ENCODE peak calls at places on chromosomes 11 and 22, in four cellular contexts. N, T, G and A are unnamed samples.
A peak's percentile ranks its signal among the peaks of the same experiment; 100 is the strongest.

GRCh38 chr11:31160504-31161422 is 208.8 kb downstream of the DCDC1 start:
- DNase-seq in N (no peak), T (peak; percentile 7), G (peak; percentile 16), A (peak; percentile 20)

GRCh38 chr11:134760307-134760706 is 348.3 kb upstream of the B3GAT1 start:
- DNase-seq in N (no peak), T (no peak), G (no peak), A (no peak)

GRCh38 chr11:64407630-64408029 is 48.7 kb downstream of the RPS6KA4 start:
- DNase-seq in N (no peak), T (no peak), G (no peak), A (no peak)

GRCh38 chr22:25114369-25115362 is 85.0 kb upstream of the CRYBB3 start:
- DNase-seq in N (no peak), T (peak; percentile 83), G (no peak), A (no peak)

GRCh38 chr11:72741849-72742521 is 10.2 kb downstream of the ARAP1 start:
- DNase-seq in N (no peak), T (no peak), G (peak; percentile 48), A (no peak)

GRCh38 chr11:133821776-133822175 is 23.5 kb downstream of the SPATA19 start:
- DNase-seq in N (peak; percentile 83), T (peak; percentile 48), G (peak; percentile 57), A (peak; percentile 79)

GRCh38 chr22:44446483-44446882 is 51.5 kb downstream of the RTL6 start:
- DNase-seq in N (no peak), T (no peak), G (no peak), A (no peak)

GRCh38 chr11:133342453-133342852 is 189.8 kb downstream of the OPCML start:
- DNase-seq in N (no peak), T (no peak), G (no peak), A (no peak)

GRCh38 chr11:56307836-56308235 is 7.1 kb upstream of the OR8K3 start:
- DNase-seq in N (no peak), T (no peak), G (no peak), A (no peak)

GRCh38 chr22:27668828-27669797 is 132.4 kb downstream of the MN1 start:
- DNase-seq in N (no peak), T (peak; percentile 91), G (peak; percentile 78), A (no peak)

GRCh38 chr11:64675417-64676252 is 47.4 kb downstream of the NRXN2 start:
- DNase-seq in N (no peak), T (no peak), G (no peak), A (peak; percentile 55)

GRCh38 chr11:32152821-32153220 is 61.9 kb downstream of the RCN1 start:
- DNase-seq in N (no peak), T (no peak), G (no peak), A (no peak)

GRCh38 chr11:119116235-119116594 is 5.2 kb upstream of the HINFP start:
- DNase-seq in N (no peak), T (no peak), G (no peak), A (no peak)

GRCh38 chr22:29030016-29030617 is 31.5 kb downstream of the C22orf31 start:
- DNase-seq in N (no peak), T (peak; percentile 72), G (no peak), A (no peak)

GRCh38 chr11:72700026-72700610 is 25.9 kb upstream of the PDE2A start:
- DNase-seq in N (no peak), T (no peak), G (no peak), A (no peak)

GRCh38 chr11:72595292-72595684 is 78.9 kb downstream of the PDE2A start:
- DNase-seq in N (no peak), T (no peak), G (no peak), A (no peak)

GRCh38 chr11:12606597-12606996 is 67.6 kb upstream of the TEAD1 start:
- DNase-seq in N (no peak), T (no peak), G (no peak), A (no peak)
- TF ChIP-seq ELF4 in N (no peak), T (no peak), G (no peak), A (no peak)

GRCh38 chr11:848380-848931 is 5.8 kb downstream of the TSPAN4 start:
- DNase-seq in N (peak; percentile 75), T (no peak), G (peak; percentile 59), A (peak; percentile 67)
- TF ChIP-seq ELF4 in N (no peak), T (no peak), G (no peak), A (no peak)

GRCh38 chr22:31833930-31834329 is 80.1 kb downstream of the DEPDC5 start:
- DNase-seq in N (no peak), T (no peak), G (no peak), A (no peak)

GRCh38 chr22:31838917-31839316 is 85.1 kb downstream of the DEPDC5 start:
- DNase-seq in N (no peak), T (no peak), G (no peak), A (no peak)

GRCh38 chr22:31839986-31840385 is 86.2 kb downstream of the DEPDC5 start:
- DNase-seq in N (no peak), T (no peak), G (no peak), A (no peak)

GRCh38 chr22:31840581-31840980 is 86.8 kb downstream of the DEPDC5 start:
- DNase-seq in N (no peak), T (no peak), G (no peak), A (no peak)

GRCh38 chr22:31836010-31836409 is 82.2 kb downstream of the DEPDC5 start:
- DNase-seq in N (no peak), T (no peak), G (no peak), A (no peak)
- TF ChIP-seq ELF4 in N (no peak), T (no peak), G (no peak), A (no peak)

GRCh38 chr11:26572770-26573402 is 823 bp upstream of the MUC15 start:
- DNase-seq in N (no peak), T (no peak), G (no peak), A (no peak)
- TF ChIP-seq ELF4 in N (no peak), T (no peak), G (no peak), A (no peak)

GRCh38 chr22:45878901-45879551 is 97.9 kb downstream of the WNT7B start:
- DNase-seq in N (no peak), T (no peak), G (no peak), A (no peak)

GRCh38 chr22:45876136-45877035 is 100.6 kb downstream of the WNT7B start:
- DNase-seq in N (no peak), T (no peak), G (no peak), A (no peak)

GRCh38 chr22:45878051-45878764 is 98.8 kb downstream of the WNT7B start:
- DNase-seq in N (no peak), T (no peak), G (no peak), A (no peak)

GRCh38 chr22:45877651-45878050 is 99.3 kb downstream of the WNT7B start:
- DNase-seq in N (no peak), T (no peak), G (no peak), A (no peak)

DNA sequence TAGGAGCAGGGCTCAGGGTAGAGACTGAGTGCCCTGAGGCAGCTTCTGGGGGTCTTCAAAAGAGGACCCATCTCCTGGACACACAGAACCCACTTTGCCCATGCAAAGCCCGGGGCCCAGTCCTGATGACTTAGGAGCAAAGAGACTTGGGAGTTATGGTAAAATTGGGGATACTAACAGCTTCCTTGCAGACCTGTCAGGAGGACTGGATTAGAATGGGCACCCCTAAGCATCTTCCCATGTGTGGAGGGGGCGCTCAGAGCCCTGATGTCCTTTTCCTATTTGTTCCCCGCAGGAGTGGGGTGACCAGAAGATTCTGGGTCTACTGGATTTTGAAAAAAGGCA is 100.0 kb downstream of the WNT7B start:
- DNase-seq in N (no peak), T (no peak), G (no peak), A (no peak)
- TF ChIP-seq ELF4 in N (no peak), T (no peak), G (no peak), A (no peak)

GRCh38 chr22:45512363-45512762 is 9.7 kb downstream of the FBLN1 start:
- DNase-seq in N (no peak), T (no peak), G (no peak), A (no peak)

GRCh38 chr22:45515678-45516077 is 13.0 kb downstream of the FBLN1 start:
- DNase-seq in N (no peak), T (no peak), G (no peak), A (no peak)

GRCh38 chr22:45508814-45509213 is 6.1 kb downstream of the FBLN1 start:
- DNase-seq in N (no peak), T (no peak), G (no peak), A (no peak)

GRCh38 chr22:45510376-45511232 is 7.9 kb downstream of the FBLN1 start:
- DNase-seq in N (no peak), T (no peak), G (no peak), A (no peak)

DNA sequence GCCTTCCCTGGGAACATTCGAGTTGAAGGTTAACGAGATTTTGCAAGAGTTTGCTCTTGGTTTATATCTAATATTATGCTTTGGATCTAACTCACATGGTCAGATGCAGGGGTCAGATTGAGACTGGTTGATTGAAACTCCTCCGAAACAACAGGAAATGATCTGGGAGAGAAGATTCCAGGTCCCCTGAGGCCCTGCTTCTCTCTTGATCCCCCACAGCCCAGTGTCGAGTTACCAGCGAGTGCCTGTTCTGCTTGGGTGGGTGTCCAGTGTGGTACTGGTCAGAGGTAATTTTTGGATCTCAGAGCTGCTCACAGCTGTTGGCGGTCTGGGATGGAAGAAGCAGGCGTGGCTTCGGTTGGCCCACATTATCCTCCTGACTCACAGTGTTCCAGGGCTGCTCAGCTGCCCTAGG is 9.2 kb downstream of the FBLN1 start:
- DNase-seq in N (no peak), T (no peak), G (no peak), A (no peak)
- TF ChIP-seq ELF4 in N (no peak), T (no peak), G (no peak), A (no peak)

GRCh38 chr11:2460540-2461252 is 15.9 kb downstream of the KCNQ1 start:
- DNase-seq in N (no peak), T (no peak), G (no peak), A (no peak)
- TF ChIP-seq ELF4 in N (no peak), T (no peak), G (no peak), A (no peak)

DNA sequence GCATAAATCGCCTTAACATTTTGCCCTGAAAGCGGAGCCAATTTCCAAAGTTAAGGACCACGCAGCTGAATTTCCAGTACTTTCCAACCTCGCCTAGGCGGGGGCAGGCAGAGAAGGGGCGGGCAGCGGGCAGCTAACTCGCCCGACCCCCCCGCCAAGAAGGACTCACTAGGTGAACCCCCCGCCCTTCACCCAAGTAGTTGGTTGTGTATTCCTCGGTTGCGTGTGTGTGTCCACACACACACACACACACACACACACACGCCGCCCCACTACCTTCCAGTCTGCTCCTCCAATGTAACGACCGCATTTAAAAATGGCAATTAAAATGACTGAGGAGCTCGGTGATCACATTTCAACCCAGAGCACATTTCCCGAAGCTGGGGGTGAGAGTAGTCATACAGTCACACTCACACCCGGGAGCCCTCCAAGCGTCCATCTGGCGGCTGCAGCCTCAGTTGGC is 1.4 kb downstream of the TENM4 start:
- DNase-seq in N (no peak), T (no peak), G (no peak), A (no peak)
- TF ChIP-seq ELF4 in N (no peak), T (no peak), G (no peak), A (no peak)